ENCODE peak calls at places on chromosome 3, in six cellular contexts. A is A549, G is OCI-LY7, O is HepG2, H is HCT116, L is SK-N-SH. Z is an unnamed sample.

GRCh38 chr3:133937061-133937686 is 41.5 kb upstream of the RAB6B start:
- DNase-seq in A (no peak), H (no peak), O (no peak), L (no peak), G (no peak), Z (no peak)

GRCh38 chr3:184305577-184305976 is 6.5 kb downstream of the PSMD2 start:
- DNase-seq in G (peak), L (no peak), H (no peak), O (no peak), A (peak), Z (peak)

GRCh38 chr3:56422316-56422715 is 46.0 kb downstream of the ERC2 start:
- DNase-seq in G (no peak), H (no peak), O (no peak), A (no peak), L (no peak), Z (no peak)

GRCh38 chr3:129278970-129279906 is 568 bp downstream of the HMCES start:
- DNase-seq in H (peak), L (peak), G (peak), O (peak), A (peak), Z (peak)

GRCh38 chr3:180274536-180274935 is 237.8 kb upstream of the PEX5L start:
- DNase-seq in A (no peak), L (no peak), O (no peak), G (no peak), H (no peak), Z (no peak)

GRCh38 chr3:171776411-171776810 is 33.9 kb downstream of the PLD1 start:
- DNase-seq in L (no peak), A (no peak), H (no peak), O (peak), G (no peak), Z (no peak)

GRCh38 chr3:178295257-178295912 is 240.9 kb upstream of the KCNMB2 start:
- DNase-seq in O (no peak), L (peak), G (no peak), A (no peak), H (no peak), Z (peak)

GRCh38 chr3:140276698-140277097 is 341.7 kb downstream of the CLSTN2 start:
- DNase-seq in A (peak), O (peak), H (peak), G (peak), L (no peak), Z (peak)

GRCh38 chr3:39279745-39280517 is at the start of gene CX3CR1:
- DNase-seq in O (no peak), A (no peak), H (no peak), L (no peak), G (no peak), Z (no peak)

GRCh38 chr3:46632792-46633191 is 20.5 kb downstream of the FAM240A start:
- DNase-seq in L (no peak), A (no peak), G (no peak), H (no peak), O (peak), Z (peak)

GRCh38 chr3:175426805-175427204 is 567.7 kb downstream of the NAALADL2 start:
- DNase-seq in L (no peak), G (no peak), O (no peak), A (no peak), H (no peak), Z (peak)

GRCh38 chr3:66413151-66413751 is 87.6 kb downstream of the LRIG1 start:
- DNase-seq in L (no peak), G (no peak), H (no peak), A (no peak), O (no peak), Z (peak)

GRCh38 chr3:175255698-175256097 is 396.6 kb downstream of the NAALADL2 start:
- DNase-seq in H (no peak), G (no peak), A (peak), L (no peak), O (no peak), Z (peak)

GRCh38 chr3:140699516-140700231 is 21.8 kb downstream of the TRIM42 start:
- DNase-seq in G (no peak), A (no peak), H (no peak), O (peak), L (no peak), Z (no peak)

GRCh38 chr3:43489918-43490317 is 131.9 kb downstream of the ANO10 start:
- DNase-seq in O (no peak), A (no peak), L (no peak), G (no peak), H (no peak), Z (no peak)

GRCh38 chr3:14988988-14989394 is 41.6 kb downstream of the NR2C2 start:
- DNase-seq in A (peak), G (peak), L (no peak), O (peak), H (peak), Z (no peak)

GRCh38 chr3:149620291-149621020 is 37.4 kb downstream of the WWTR1 start:
- DNase-seq in H (no peak), A (no peak), L (no peak), O (no peak), G (no peak), Z (peak)

GRCh38 chr3:172853911-172854648 is 103.6 kb downstream of the ECT2 start:
- DNase-seq in G (no peak), A (no peak), L (no peak), O (no peak), H (no peak), Z (no peak)

GRCh38 chr3:128804817-128805166 is 74.6 kb upstream of the ACAD9 start:
- DNase-seq in O (no peak), L (no peak), A (no peak), G (no peak), H (no peak), Z (no peak)

GRCh38 chr3:50211930-50212329 is 6.9 kb downstream of the SLC38A3 start:
- DNase-seq in A (no peak), H (no peak), O (no peak), G (no peak), L (no peak), Z (peak)

GRCh38 chr3:23778451-23778850 is 27.3 kb upstream of the UBE2E1 start:
- DNase-seq in O (no peak), H (no peak), L (no peak), G (no peak), A (no peak), Z (peak)

GRCh38 chr3:134065836-134066538 is 36.3 kb upstream of the SLCO2A1 start:
- DNase-seq in L (no peak), H (no peak), A (no peak), G (no peak), O (no peak), Z (peak)

GRCh38 chr3:148269816-148270215 is 427.9 kb upstream of the AGTR1 start:
- DNase-seq in A (no peak), H (peak), L (no peak), G (no peak), O (peak), Z (peak)

GRCh38 chr3:64267774-64268604 is 42.7 kb upstream of the PRICKLE2 start:
- DNase-seq in G (no peak), A (no peak), L (no peak), O (no peak), H (no peak), Z (peak)

GRCh38 chr3:38404286-38404685 is 49.4 kb upstream of the ACVR2B start:
- DNase-seq in G (no peak), O (no peak), L (no peak), A (no peak), H (no peak), Z (peak)

GRCh38 chr3:3133490-3133889 is 6.8 kb downstream of the TRNT1 start:
- DNase-seq in A (peak), H (no peak), O (no peak), G (no peak), L (no peak), Z (no peak)

GRCh38 chr3:54376941-54377578 is 254.7 kb downstream of the CACNA2D3 start:
- DNase-seq in G (no peak), A (no peak), H (no peak), L (no peak), O (no peak), Z (no peak)

DNA sequence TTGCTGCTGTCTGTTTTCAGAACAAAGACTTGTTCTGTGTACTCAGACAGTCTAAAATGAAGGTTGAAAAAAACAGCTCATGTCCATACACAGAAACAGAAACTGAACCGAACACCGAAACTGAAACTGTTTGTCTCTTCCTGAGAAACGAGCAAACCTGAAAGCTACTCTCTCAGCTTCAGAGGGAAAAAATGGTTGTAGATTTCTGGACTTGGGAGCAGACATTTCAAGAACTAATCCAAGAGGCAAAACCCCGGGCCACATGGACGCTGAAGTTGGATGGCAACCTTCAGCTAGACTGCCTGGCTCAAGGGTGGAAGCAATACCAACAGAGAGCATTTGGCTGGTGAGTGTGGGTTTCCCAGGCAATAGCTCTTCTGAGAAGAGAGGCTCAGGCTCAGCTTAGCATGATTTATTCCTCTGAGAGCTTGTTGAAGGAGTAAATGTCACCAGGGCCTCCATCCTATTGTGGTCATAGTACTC is at the start of gene RTP4:
- DNase-seq in G (peak), L (no peak), A (no peak), H (no peak), O (peak), Z (peak)
- H3K4me2 ChIP-seq in G (peak), L (peak), A (no peak), H (no peak), O (peak), Z (peak)

GRCh38 chr3:122987231-122987630 is 40.3 kb downstream of the SEMA5B start:
- DNase-seq in L (no peak), A (no peak), H (no peak), G (no peak), O (no peak), Z (no peak)
- H3K4me2 ChIP-seq in L (no peak), A (no peak), H (no peak), G (no peak), O (no peak), Z (no peak)

GRCh38 chr3:193826126-193826795 is 233.3 kb downstream of the OPA1 start:
- DNase-seq in G (no peak), A (peak), L (no peak), O (no peak), H (no peak), Z (peak)
- H3K4me2 ChIP-seq in G (no peak), A (no peak), L (no peak), O (peak), H (no peak), Z (peak)

GRCh38 chr3:72746412-72747411 is 101.5 kb downstream of the SHQ1 start:
- DNase-seq in L (no peak), H (no peak), G (no peak), O (no peak), A (no peak), Z (no peak)
- H3K4me2 ChIP-seq in L (no peak), H (no peak), G (no peak), O (no peak), A (no peak), Z (no peak)